ENCODE peak calls at places on chromosomes 11 and 22, in four cellular contexts. M, W, T and D are unnamed samples.

GRCh38 chr11:75351541-75352416 is at the start of gene ARRB1:
- DNase-seq in M (no peak), W (peak), T (no peak), D (no peak)

GRCh38 chr11:66391322-66391721 is 19.8 kb upstream of the SLC29A2 start:
- DNase-seq in M (no peak), W (no peak), T (no peak), D (no peak)

GRCh38 chr11:65415499-65416340 is 6.9 kb upstream of the NEAT1 start:
- DNase-seq in M (no peak), W (no peak), T (no peak), D (no peak)

GRCh38 chr22:43118953-43119458 is 8.5 kb downstream of the BIK start:
- DNase-seq in M (no peak), W (no peak), T (peak), D (no peak)

GRCh38 chr11:32435152-32435480 is 223 bp downstream of the WT1 start:
- DNase-seq in M (no peak), W (no peak), T (no peak), D (no peak)

GRCh38 chr11:13354335-13354734 is 76.7 kb downstream of the BMAL1 start:
- DNase-seq in M (peak), W (peak), T (no peak), D (peak)

GRCh38 chr22:43777204-43777671 is 34.9 kb downstream of the EFCAB6 start:
- DNase-seq in M (peak), W (no peak), T (no peak), D (peak)

GRCh38 chr11:130674686-130675085 is 226.2 kb downstream of the ADAMTS15 start:
- DNase-seq in M (peak), W (no peak), T (no peak), D (no peak)

GRCh38 chr22:44691796-44692661 is 10.0 kb upstream of the PRR5 start:
- DNase-seq in M (no peak), W (no peak), T (no peak), D (no peak)

GRCh38 chr11:27209562-27210005 is 153.4 kb downstream of the CCDC34 start:
- DNase-seq in M (peak), W (peak), T (no peak), D (peak)

GRCh38 chr22:22085702-22086500 is 103.3 kb upstream of the TOP3B start:
- DNase-seq in M (peak), W (peak), T (no peak), D (no peak)

GRCh38 chr11:25941353-25941752 is 390.6 kb upstream of the ANO3 start:
- DNase-seq in M (no peak), W (no peak), T (no peak), D (no peak)

GRCh38 chr11:65298131-65298535 is 16.5 kb upstream of the CDC42EP2 start:
- DNase-seq in M (peak), W (no peak), T (no peak), D (no peak)

GRCh38 chr11:128613300-128613995 is 26.1 kb upstream of the ETS1 start:
- DNase-seq in M (no peak), W (no peak), T (no peak), D (no peak)

GRCh38 chr11:32118025-32118974 is 27.4 kb downstream of the RCN1 start:
- DNase-seq in M (peak), W (no peak), T (no peak), D (no peak)

GRCh38 chr22:41526802-41527799 is 17.2 kb downstream of the POLR3H start:
- DNase-seq in M (peak), W (peak), T (no peak), D (no peak)

GRCh38 chr11:41989173-41989572 is 529.7 kb upstream of the LRRC4C start:
- DNase-seq in M (no peak), W (no peak), T (no peak), D (no peak)

GRCh38 chr22:20324139-20324516 is 4.3 kb upstream of the DGCR6L start:
- DNase-seq in M (no peak), W (no peak), T (no peak), D (no peak)

GRCh38 chr22:39175127-39176066 is 22.9 kb upstream of the CBX7 start:
- DNase-seq in M (no peak), W (no peak), T (no peak), D (peak)

GRCh38 chr22:33271390-33272161 is 213.4 kb upstream of the SYN3 start:
- DNase-seq in M (peak), W (no peak), T (peak), D (no peak)

GRCh38 chr22:36156515-36157419 is 3.8 kb downstream of the APOL3 start:
- DNase-seq in M (peak), W (peak), T (no peak), D (peak)

GRCh38 chr11:110778351-110778750 is 66.1 kb upstream of the ARHGAP20 start:
- DNase-seq in M (peak), W (no peak), T (no peak), D (peak)

GRCh38 chr22:30004689-30005088 is 75.6 kb upstream of the HORMAD2 start:
- DNase-seq in M (no peak), W (no peak), T (no peak), D (peak)

GRCh38 chr11:16759857-16760256 is 21.4 kb downstream of the C11orf58 start:
- DNase-seq in M (peak), W (no peak), T (no peak), D (peak)

GRCh38 chr11:41622707-41623359 is 163.4 kb upstream of the LRRC4C start:
- DNase-seq in M (no peak), W (no peak), T (no peak), D (no peak)

GRCh38 chr22:43869799-43870198 is 7.5 kb upstream of the SULT4A1 start:
- DNase-seq in M (no peak), W (no peak), T (no peak), D (no peak)

GRCh38 chr22:43823353-43823908 is 11.3 kb upstream of the EFCAB6 start:
- DNase-seq in M (no peak), W (no peak), T (no peak), D (no peak)

GRCh38 chr22:25069758-25070461 is 117.4 kb downstream of the KIAA1671 start:
- DNase-seq in M (no peak), W (no peak), T (no peak), D (peak)
- TF ChIP-seq FOS in M (no peak), W (no peak), T (no peak), D (no peak)

DNA sequence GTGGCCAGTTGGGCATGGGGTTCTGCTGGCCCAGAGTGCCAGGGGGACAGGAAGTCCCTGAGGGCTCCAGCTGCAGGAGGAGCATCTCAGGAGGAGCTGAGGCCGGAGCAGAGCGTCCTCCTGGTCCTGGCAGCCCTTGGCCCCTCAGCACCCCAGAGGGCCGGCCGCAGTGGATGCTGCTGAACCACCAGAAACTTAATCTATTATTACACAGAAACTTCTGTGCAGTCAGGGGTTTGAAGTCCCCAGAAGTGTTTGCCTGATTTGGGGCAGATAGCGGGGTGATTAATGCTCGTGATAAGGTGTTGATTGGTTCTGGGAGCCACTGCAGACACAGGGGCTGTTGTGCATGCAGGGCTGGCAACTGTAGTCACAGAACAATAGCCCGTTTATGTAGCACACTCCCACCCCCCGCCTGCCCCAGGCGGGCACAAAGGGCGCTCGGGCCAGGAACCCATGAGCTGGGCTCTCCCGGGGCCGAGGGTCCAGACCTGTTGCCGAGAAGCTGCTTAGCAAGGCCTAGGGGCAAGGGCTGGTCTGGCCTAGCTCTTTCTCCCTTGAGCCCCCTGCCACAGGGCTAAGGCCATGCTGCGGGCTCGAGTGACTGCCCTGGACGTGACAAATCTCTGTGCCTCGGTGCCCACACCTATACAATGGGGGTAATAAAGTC is 29.0 kb upstream of the KCNQ1OT1 start:
- DNase-seq in M (no peak), W (no peak), T (no peak), D (no peak)
- H3K27ac ChIP-seq in M (no peak), W (no peak), T (no peak), D (no peak)

GRCh38 chr11:116422976-116423375 is 349.8 kb downstream of the BUD13 start:
- DNase-seq in M (no peak), W (no peak), T (no peak), D (peak)

GRCh38 chr11:116421529-116422185 is 351.1 kb downstream of the BUD13 start:
- DNase-seq in M (no peak), W (no peak), T (no peak), D (no peak)

GRCh38 chr11:116424615-116425261 is 348.0 kb downstream of the BUD13 start:
- DNase-seq in M (no peak), W (no peak), T (no peak), D (peak)

GRCh38 chr11:116420770-116421528 is 351.8 kb downstream of the BUD13 start:
- DNase-seq in M (no peak), W (no peak), T (no peak), D (no peak)

GRCh38 chr11:116422556-116422955 is 350.2 kb downstream of the BUD13 start:
- DNase-seq in M (no peak), W (no peak), T (no peak), D (no peak)
- TF ChIP-seq FOS in M (no peak), W (no peak), T (no peak), D (no peak)

GRCh38 chr11:69635210-69635609 is 5.7 kb upstream of the CCND1 start:
- DNase-seq in M (no peak), W (no peak), T (no peak), D (no peak)
- H3K27ac ChIP-seq in M (no peak), W (no peak), T (no peak), D (no peak)

DNA sequence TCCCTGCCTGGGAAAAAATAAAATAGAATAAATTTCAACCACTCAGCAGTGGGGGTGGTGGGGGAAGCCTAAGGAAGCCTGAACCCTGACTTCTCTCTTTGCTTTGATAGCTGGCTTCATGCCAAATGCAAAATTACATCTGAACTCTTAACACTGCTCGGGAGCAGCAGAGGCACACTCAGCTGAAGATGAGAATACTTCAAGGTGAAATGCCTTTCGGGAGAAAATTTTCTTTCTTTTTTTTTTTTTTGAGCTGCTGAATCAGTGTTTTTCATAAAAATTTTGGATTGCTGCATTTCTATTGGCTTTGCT is 1272.4 kb downstream of the LRRC4C start:
- DNase-seq in M (no peak), W (no peak), T (no peak), D (no peak)
- TF ChIP-seq FOS in M (no peak), W (no peak), T (no peak), D (no peak)

DNA sequence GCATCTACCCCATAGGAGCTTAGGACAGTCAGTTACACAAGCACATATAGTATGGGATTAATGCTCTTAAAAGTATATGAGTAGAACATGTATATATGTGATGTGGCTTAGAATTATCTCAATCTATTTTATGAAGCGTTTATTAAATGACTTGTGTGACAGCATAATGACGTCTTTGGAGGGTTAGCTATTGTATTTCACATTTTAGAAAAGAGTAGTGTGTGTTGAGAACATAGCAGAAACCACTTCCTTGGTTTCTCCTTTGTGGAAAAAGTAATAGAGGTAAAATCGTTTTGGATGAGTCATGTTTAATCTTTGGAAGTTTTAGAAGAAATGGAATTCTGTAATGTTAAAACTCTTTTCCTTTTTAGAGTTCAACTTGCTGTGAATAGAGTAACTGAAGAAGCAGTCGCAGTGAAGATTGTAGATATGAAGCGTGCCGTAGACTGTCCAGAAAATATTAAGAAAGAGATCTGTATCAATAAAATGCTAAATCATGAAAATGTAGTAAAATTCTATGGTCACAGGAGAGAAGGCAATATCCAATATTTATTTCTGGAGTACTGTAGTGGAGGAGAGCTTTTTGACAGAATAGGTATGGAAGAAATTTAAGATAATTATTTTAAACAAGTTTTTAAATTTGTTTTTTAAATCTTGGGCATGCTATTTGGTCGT is 2.4 kb downstream of the CHEK1 start:
- DNase-seq in M (peak), W (no peak), T (no peak), D (peak)
- H3K27ac ChIP-seq in M (peak), W (peak), T (peak), D (peak)

GRCh38 chr11:68296344-68297051 is 15.9 kb upstream of the LRP5 start:
- DNase-seq in M (no peak), W (no peak), T (no peak), D (no peak)

GRCh38 chr11:68297494-68297811 is 14.9 kb upstream of the LRP5 start:
- DNase-seq in M (no peak), W (no peak), T (no peak), D (no peak)

GRCh38 chr11:68297052-68297378 is 15.4 kb upstream of the LRP5 start:
- DNase-seq in M (no peak), W (no peak), T (no peak), D (no peak)

GRCh38 chr11:68298659-68299516 is 13.5 kb upstream of the LRP5 start:
- DNase-seq in M (no peak), W (no peak), T (no peak), D (no peak)

DNA sequence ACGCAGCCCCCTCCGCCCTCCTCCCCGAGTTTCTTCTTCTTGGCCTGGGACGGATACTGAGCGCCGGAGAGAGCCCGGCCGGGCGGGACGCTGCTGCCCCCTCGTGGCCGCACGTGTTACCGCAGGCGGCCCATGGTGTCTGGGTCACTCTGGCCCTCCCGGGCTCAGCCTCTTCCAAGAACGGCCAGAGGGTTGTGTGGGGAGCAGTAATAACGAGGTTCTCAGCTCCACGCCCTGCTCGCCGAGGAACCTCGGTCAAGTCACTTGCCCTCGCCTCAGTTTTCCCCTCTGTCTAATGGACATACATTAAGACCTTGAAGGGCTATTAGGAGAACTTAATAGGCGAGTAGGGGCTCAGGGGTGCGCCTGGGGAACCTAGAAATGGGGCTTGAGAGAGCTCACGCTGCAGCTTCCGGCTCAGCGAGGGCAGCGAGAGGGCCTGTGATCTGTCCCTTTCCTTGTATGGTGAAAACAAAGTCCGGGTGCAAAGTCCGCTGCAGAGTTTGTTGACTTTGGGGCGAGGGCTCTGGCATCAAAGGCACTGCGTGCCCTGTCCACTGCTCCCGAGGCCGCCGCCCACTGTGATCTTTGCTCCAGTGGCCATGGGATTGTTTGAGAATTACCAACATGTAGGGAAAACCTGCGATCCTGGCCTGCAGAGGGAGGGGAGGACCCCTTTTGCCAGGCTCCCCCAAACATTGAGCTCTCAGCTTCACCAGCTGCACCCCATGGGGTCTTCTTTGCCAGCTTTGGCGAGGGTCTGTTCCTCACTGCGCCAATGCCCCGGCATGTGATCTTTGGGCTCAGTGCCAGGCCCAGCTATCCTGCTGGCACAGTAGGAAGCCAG is 14.4 kb upstream of the LRP5 start:
- DNase-seq in M (peak), W (peak), T (no peak), D (peak)
- TF ChIP-seq FOS in M (no peak), W (no peak), T (no peak), D (no peak)

DNA sequence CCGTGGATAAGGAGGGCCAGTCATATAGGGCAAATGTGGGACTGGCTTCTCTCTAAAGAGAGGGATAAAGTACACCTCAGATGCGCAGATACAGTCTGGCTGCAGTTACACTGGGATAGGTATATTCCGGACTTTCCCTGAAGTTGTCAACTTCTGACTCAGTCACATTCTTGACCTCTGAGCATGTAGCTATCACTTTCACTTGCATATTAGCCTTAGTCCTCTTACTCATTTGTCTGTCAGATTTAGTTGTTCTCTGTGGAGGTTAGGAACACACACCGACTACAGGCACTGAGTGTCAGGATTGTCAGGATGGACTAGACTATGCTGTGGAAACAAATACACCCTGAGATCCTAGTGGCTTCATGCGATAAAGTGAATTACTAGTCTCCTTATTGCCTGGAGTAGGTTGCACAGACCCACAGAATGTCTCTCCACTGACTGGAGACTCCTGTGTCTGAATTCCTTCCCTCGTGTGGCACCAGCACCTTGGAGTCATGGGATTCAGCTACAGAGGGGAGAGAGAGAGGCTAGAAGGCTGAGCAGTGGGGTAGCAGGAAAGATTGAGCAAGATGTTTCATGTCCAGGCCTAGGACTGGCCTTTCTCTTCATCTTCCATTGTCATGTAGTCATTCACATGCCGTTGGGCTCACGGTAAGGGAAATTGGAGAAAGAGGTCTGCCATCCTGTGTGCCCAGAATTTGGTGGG is 654.3 kb downstream of the NTM start:
- DNase-seq in M (peak), W (no peak), T (peak), D (peak)
- H3K27ac ChIP-seq in M (peak), W (no peak), T (no peak), D (peak)

DNA sequence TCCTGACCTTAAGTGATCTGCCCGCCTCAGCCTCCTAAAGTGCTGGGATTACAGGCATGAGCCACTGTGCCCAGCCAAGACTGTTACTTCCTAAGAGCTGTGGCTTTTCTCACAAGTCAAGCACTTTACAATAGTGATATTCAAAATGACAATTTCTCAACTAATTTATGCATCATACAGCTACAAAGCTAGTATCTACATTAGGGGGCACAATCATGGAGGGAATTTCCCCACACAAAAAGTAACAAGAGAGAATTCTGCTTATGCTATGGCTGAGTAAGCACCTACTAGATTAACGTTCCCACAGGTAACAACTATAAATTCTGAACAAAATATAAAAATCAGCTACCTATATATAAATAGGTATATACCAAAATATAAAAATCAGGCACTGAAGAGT is 72.7 kb downstream of the SBF2 start:
- DNase-seq in M (no peak), W (no peak), T (no peak), D (no peak)
- TF ChIP-seq FOS in M (no peak), W (no peak), T (no peak), D (no peak)